ENCODE peak calls at places on chromosome 19, in seven cellular contexts. One of them, this sample, is unnamed.

GRCh38 chr19:14102102-14102696 is 11.6 kb upstream of the SAMD1 start:
- DNase-seq in adrenal gland: no peak
- DNase-seq in right lobe of liver: no peak
- DNase-seq in Peyer's patch: no peak
- DNase-seq in tibial nerve: no peak
- DNase-seq in heart left ventricle: no peak
- DNase-seq in IMR-90: no peak
- DNase-seq in this sample: no peak

GRCh38 chr19:45676851-45677263 is 8.8 kb downstream of the GIPR start:
- DNase-seq in tibial nerve: no peak
- DNase-seq in adrenal gland: peak; percentile 23
- DNase-seq in right lobe of liver: no peak
- DNase-seq in heart left ventricle: no peak
- DNase-seq in Peyer's patch: peak; percentile 71
- DNase-seq in IMR-90: no peak
- DNase-seq in this sample: no peak

GRCh38 chr19:55106591-55106990 is 10.8 kb downstream of the PPP1R12C start:
- DNase-seq in right lobe of liver: peak; percentile 27
- DNase-seq in IMR-90: no peak
- DNase-seq in adrenal gland: no peak
- DNase-seq in Peyer's patch: no peak
- DNase-seq in tibial nerve: no peak
- DNase-seq in heart left ventricle: no peak
- DNase-seq in this sample: no peak

GRCh38 chr19:3389876-3390361 is 23.5 kb downstream of the NFIC start:
- DNase-seq in adrenal gland: peak; percentile 71
- DNase-seq in right lobe of liver: no peak
- DNase-seq in heart left ventricle: peak; percentile 49
- DNase-seq in tibial nerve: no peak
- DNase-seq in Peyer's patch: no peak
- DNase-seq in IMR-90: peak; percentile 39
- DNase-seq in this sample: no peak

GRCh38 chr19:27962260-27962659 is 1250.7 kb downstream of the UQCRFS1 start:
- DNase-seq in heart left ventricle: no peak
- DNase-seq in IMR-90: no peak
- DNase-seq in adrenal gland: no peak
- DNase-seq in right lobe of liver: no peak
- DNase-seq in Peyer's patch: no peak
- DNase-seq in tibial nerve: no peak
- DNase-seq in this sample: no peak

GRCh38 chr19:29587518-29587986 is 18.5 kb upstream of the POP4 start:
- DNase-seq in IMR-90: peak; percentile 38
- DNase-seq in right lobe of liver: no peak
- DNase-seq in heart left ventricle: no peak
- DNase-seq in Peyer's patch: peak; percentile 77
- DNase-seq in adrenal gland: no peak
- DNase-seq in tibial nerve: no peak
- DNase-seq in this sample: no peak

GRCh38 chr19:35757231-35757748 is 461 bp upstream of the HSPB6 start:
- DNase-seq in right lobe of liver: peak; percentile 72
- DNase-seq in Peyer's patch: peak; percentile 78
- DNase-seq in adrenal gland: peak; percentile 88
- DNase-seq in tibial nerve: peak; percentile 84
- DNase-seq in IMR-90: peak; percentile 96
- DNase-seq in heart left ventricle: peak; percentile 92
- DNase-seq in this sample: peak; percentile 91

GRCh38 chr19:44927746-44928145 is 13.3 kb downstream of the APOC1 start:
- DNase-seq in adrenal gland: no peak
- DNase-seq in heart left ventricle: no peak
- DNase-seq in tibial nerve: no peak
- DNase-seq in right lobe of liver: no peak
- DNase-seq in IMR-90: peak; percentile 59
- DNase-seq in Peyer's patch: no peak
- DNase-seq in this sample: no peak

GRCh38 chr19:3249408-3249807 is 24.9 kb downstream of the CELF5 start:
- DNase-seq in right lobe of liver: no peak
- DNase-seq in IMR-90: no peak
- DNase-seq in Peyer's patch: no peak
- DNase-seq in tibial nerve: no peak
- DNase-seq in adrenal gland: no peak
- DNase-seq in heart left ventricle: no peak
- DNase-seq in this sample: peak; percentile 84

GRCh38 chr19:3868770-3869456 is at the start of gene ZFR2:
- DNase-seq in heart left ventricle: no peak
- DNase-seq in adrenal gland: no peak
- DNase-seq in right lobe of liver: no peak
- DNase-seq in tibial nerve: no peak
- DNase-seq in Peyer's patch: no peak
- DNase-seq in IMR-90: no peak
- DNase-seq in this sample: peak; percentile 85

GRCh38 chr19:7869910-7870511 is 4.2 kb downstream of the PRR36 start:
- DNase-seq in IMR-90: peak; percentile 8
- DNase-seq in tibial nerve: no peak
- DNase-seq in heart left ventricle: no peak
- DNase-seq in adrenal gland: peak; percentile 96
- DNase-seq in Peyer's patch: peak; percentile 69
- DNase-seq in right lobe of liver: peak; percentile 66
- DNase-seq in this sample: peak; percentile 74

GRCh38 chr19:51503428-51503827 is 1.8 kb upstream of the SIGLEC12 start:
- DNase-seq in tibial nerve: no peak
- DNase-seq in heart left ventricle: no peak
- DNase-seq in Peyer's patch: no peak
- DNase-seq in adrenal gland: no peak
- DNase-seq in right lobe of liver: no peak
- DNase-seq in IMR-90: no peak
- DNase-seq in this sample: no peak

GRCh38 chr19:36528194-36528920 is at the start of gene ZNF260:
- DNase-seq in heart left ventricle: peak; percentile 98
- DNase-seq in right lobe of liver: peak; percentile 98
- DNase-seq in adrenal gland: peak; percentile 98
- DNase-seq in tibial nerve: peak; percentile 95
- DNase-seq in Peyer's patch: peak; percentile 98
- DNase-seq in IMR-90: peak; percentile 97
- DNase-seq in this sample: peak; percentile 98

GRCh38 chr19:13085673-13086072 is 17.0 kb downstream of the LYL1 start:
- DNase-seq in tibial nerve: no peak
- DNase-seq in right lobe of liver: no peak
- DNase-seq in Peyer's patch: no peak
- DNase-seq in IMR-90: no peak
- DNase-seq in heart left ventricle: no peak
- DNase-seq in adrenal gland: no peak
- DNase-seq in this sample: no peak

GRCh38 chr19:47499863-47500830 is 14.7 kb downstream of the NAPA start:
- DNase-seq in adrenal gland: no peak
- DNase-seq in IMR-90: no peak
- DNase-seq in right lobe of liver: no peak
- DNase-seq in Peyer's patch: no peak
- DNase-seq in tibial nerve: no peak
- DNase-seq in heart left ventricle: no peak
- DNase-seq in this sample: no peak

GRCh38 chr19:19659646-19660245 is 3.7 kb downstream of the ATP13A1 start:
- DNase-seq in tibial nerve: no peak
- DNase-seq in Peyer's patch: no peak
- DNase-seq in heart left ventricle: no peak
- DNase-seq in right lobe of liver: no peak
- DNase-seq in IMR-90: no peak
- DNase-seq in adrenal gland: no peak
- DNase-seq in this sample: no peak

GRCh38 chr19:33796164-33797100 is at the start of gene KCTD15:
- DNase-seq in Peyer's patch: no peak
- DNase-seq in tibial nerve: no peak
- DNase-seq in right lobe of liver: peak; percentile 65
- DNase-seq in adrenal gland: no peak
- DNase-seq in IMR-90: peak; percentile 31
- DNase-seq in heart left ventricle: peak; percentile 43
- DNase-seq in this sample: peak; percentile 43

GRCh38 chr19:33434886-33435705 is 61.6 kb downstream of the CEBPG start:
- DNase-seq in IMR-90: peak; percentile 32
- DNase-seq in adrenal gland: no peak
- DNase-seq in heart left ventricle: no peak
- DNase-seq in Peyer's patch: no peak
- DNase-seq in tibial nerve: no peak
- DNase-seq in right lobe of liver: peak; percentile 51
- DNase-seq in this sample: no peak

GRCh38 chr19:38266070-38266469 is 1.7 kb downstream of the SPINT2 start:
- DNase-seq in adrenal gland: no peak
- DNase-seq in right lobe of liver: no peak
- DNase-seq in IMR-90: no peak
- DNase-seq in Peyer's patch: no peak
- DNase-seq in tibial nerve: no peak
- DNase-seq in heart left ventricle: no peak
- DNase-seq in this sample: no peak

GRCh38 chr19:48608798-48609263 is 2.3 kb downstream of the SPACA4 start:
- DNase-seq in IMR-90: no peak
- DNase-seq in tibial nerve: no peak
- DNase-seq in heart left ventricle: no peak
- DNase-seq in Peyer's patch: peak; percentile 84
- DNase-seq in adrenal gland: no peak
- DNase-seq in right lobe of liver: no peak
- DNase-seq in this sample: no peak

GRCh38 chr19:42198676-42199439 is 18.6 kb downstream of the DEDD2 start:
- DNase-seq in IMR-90: no peak
- DNase-seq in Peyer's patch: peak; percentile 93
- DNase-seq in adrenal gland: no peak
- DNase-seq in heart left ventricle: no peak
- DNase-seq in tibial nerve: no peak
- DNase-seq in right lobe of liver: no peak
- DNase-seq in this sample: no peak

GRCh38 chr19:11485245-11485837 is 4.5 kb upstream of the ELAVL3 start:
- DNase-seq in adrenal gland: no peak
- DNase-seq in heart left ventricle: no peak
- DNase-seq in tibial nerve: no peak
- DNase-seq in right lobe of liver: peak; percentile 93
- DNase-seq in Peyer's patch: no peak
- DNase-seq in IMR-90: no peak
- DNase-seq in this sample: no peak

GRCh38 chr19:52453324-52454094 is at the start of gene ZNF578:
- DNase-seq in adrenal gland: peak; percentile 67
- DNase-seq in tibial nerve: peak; percentile 42
- DNase-seq in IMR-90: peak; percentile 84
- DNase-seq in heart left ventricle: peak; percentile 88
- DNase-seq in Peyer's patch: peak; percentile 72
- DNase-seq in right lobe of liver: peak; percentile 58
- DNase-seq in this sample: peak; percentile 94

GRCh38 chr19:34274284-34274826 is 20.0 kb downstream of the GARRE1 start:
- DNase-seq in adrenal gland: no peak
- DNase-seq in tibial nerve: no peak
- DNase-seq in heart left ventricle: no peak
- DNase-seq in Peyer's patch: no peak
- DNase-seq in right lobe of liver: no peak
- DNase-seq in IMR-90: peak; percentile 26
- DNase-seq in this sample: no peak

GRCh38 chr19:4534836-4535658 is at the start of gene PLIN5:
- DNase-seq in right lobe of liver: peak; percentile 97
- DNase-seq in tibial nerve: peak; percentile 43
- DNase-seq in IMR-90: peak; percentile 26
- DNase-seq in Peyer's patch: peak; percentile 70
- DNase-seq in heart left ventricle: peak; percentile 79
- DNase-seq in adrenal gland: peak; percentile 90
- DNase-seq in this sample: peak; percentile 89

DNA sequence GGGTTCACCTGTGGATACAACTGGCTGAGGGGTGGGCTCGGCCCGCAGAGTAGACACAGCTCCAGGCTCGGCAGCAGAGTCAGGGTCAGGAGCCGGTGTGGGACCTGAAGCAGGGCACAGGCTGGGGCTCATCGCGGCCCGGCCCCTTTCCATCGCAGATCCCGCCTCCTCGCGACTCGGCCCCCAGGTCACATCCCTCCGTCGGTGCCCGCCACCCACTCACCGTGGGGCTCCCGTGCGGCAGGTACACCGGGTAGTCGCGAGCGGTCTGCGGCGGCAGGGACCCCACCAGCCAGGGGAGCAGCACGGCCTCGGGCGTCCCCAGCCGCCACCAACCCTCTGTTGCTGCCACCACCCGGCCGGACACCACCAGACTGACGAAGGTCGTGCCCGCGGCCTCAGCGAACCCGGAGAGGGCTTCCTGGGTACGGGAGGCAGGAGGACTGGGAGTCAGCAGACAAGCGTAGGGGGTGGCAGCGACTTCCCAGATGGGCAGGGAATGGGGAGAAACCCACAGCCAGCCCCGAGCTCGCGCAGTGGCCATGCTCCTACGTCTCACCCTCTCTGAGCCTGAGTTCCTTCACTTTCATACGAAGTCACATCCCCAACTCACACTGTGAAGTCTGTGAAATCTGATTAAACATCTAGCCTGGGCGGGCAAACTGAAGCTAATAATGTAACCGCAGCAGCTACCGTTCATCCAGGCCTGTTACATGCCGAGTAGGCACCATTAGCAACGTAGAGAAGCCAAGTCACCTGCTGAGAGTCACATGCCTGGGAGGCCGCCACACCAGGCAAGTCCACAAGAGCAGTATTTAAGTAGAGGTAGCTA is 3.7 kb downstream of the FUZ start:
- DNase-seq in Peyer's patch: peak; percentile 82
- DNase-seq in IMR-90: no peak
- DNase-seq in right lobe of liver: peak; percentile 84
- DNase-seq in tibial nerve: peak; percentile 47
- DNase-seq in adrenal gland: peak; percentile 82
- DNase-seq in heart left ventricle: peak; percentile 68
- DNase-seq in this sample: peak; percentile 72
- H3K4me3 ChIP-seq in Peyer's patch: peak overlapping the region; percentile 54
- H3K4me3 ChIP-seq in IMR-90: peak overlapping the region; percentile 81
- H3K4me3 ChIP-seq in right lobe of liver: peak overlapping the region; percentile 61
- H3K4me3 ChIP-seq in tibial nerve: peak overlapping the region; percentile 75
- H3K4me3 ChIP-seq in adrenal gland: peak overlapping the region; percentile 77
- H3K4me3 ChIP-seq in heart left ventricle: peak overlapping the region; percentile 99
- H3K4me3 ChIP-seq in this sample: peak overlapping the region; percentile 59

GRCh38 chr19:6736169-6736916 is 1.0 kb downstream of the GPR108 start:
- DNase-seq in IMR-90: peak; percentile 87
- DNase-seq in heart left ventricle: peak; percentile 74
- DNase-seq in Peyer's patch: peak; percentile 91
- DNase-seq in adrenal gland: peak; percentile 87
- DNase-seq in right lobe of liver: peak; percentile 87
- DNase-seq in tibial nerve: peak; percentile 59
- DNase-seq in this sample: peak; percentile 83
- TF ChIP-seq POLR2A in IMR-90: peak; percentile 49
- TF ChIP-seq POLR2A in heart left ventricle: no peak
- TF ChIP-seq POLR2A in Peyer's patch: no peak
- TF ChIP-seq POLR2A in adrenal gland: peak; percentile 79
- TF ChIP-seq POLR2A in right lobe of liver: peak; percentile 25
- TF ChIP-seq POLR2A in tibial nerve: no peak
- TF ChIP-seq POLR2A in this sample: peak; percentile 10

GRCh38 chr19:17579523-17580244 is 24.2 kb downstream of the COLGALT1 start:
- DNase-seq in heart left ventricle: peak; percentile 44
- DNase-seq in right lobe of liver: no peak
- DNase-seq in Peyer's patch: peak; percentile 74
- DNase-seq in tibial nerve: peak; percentile 57
- DNase-seq in IMR-90: peak; percentile 26
- DNase-seq in adrenal gland: no peak
- DNase-seq in this sample: peak; percentile 66
- H3K9me3 ChIP-seq in heart left ventricle: no peaks in the 10 kb centered on the region
- H3K9me3 ChIP-seq in right lobe of liver: no peaks in the 10 kb centered on the region
- H3K9me3 ChIP-seq in Peyer's patch: no peaks in the 10 kb centered on the region
- H3K9me3 ChIP-seq in tibial nerve: no peaks in the 10 kb centered on the region
- H3K9me3 ChIP-seq in IMR-90: no peaks in the 10 kb centered on the region
- H3K9me3 ChIP-seq in adrenal gland: no peaks in the 10 kb centered on the region
- H3K9me3 ChIP-seq in this sample: no peaks in the 10 kb centered on the region

DNA sequence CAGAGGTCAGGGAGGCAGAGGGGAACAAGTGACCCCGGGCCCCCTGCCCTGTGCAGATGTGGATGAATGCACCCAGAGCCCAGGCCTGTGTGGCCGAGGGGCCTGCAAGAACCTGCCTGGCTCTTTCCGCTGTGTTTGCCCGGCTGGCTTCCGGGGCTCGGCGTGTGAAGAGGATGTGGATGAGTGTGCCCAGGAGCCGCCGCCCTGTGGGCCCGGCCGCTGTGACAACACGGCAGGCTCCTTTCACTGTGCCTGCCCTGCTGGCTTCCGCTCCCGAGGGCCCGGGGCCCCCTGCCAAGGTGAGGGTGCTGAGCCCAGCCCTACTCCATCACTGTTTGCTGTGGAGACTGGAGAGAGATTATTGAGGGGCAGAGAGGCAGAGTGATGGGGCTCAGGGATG is 9.9 kb downstream of the LTBP4 start:
- DNase-seq in tibial nerve: no peak
- DNase-seq in heart left ventricle: no peak
- DNase-seq in Peyer's patch: peak; percentile 75
- DNase-seq in adrenal gland: no peak
- DNase-seq in IMR-90: no peak
- DNase-seq in right lobe of liver: no peak
- DNase-seq in this sample: no peak
- H3K4me3 ChIP-seq in tibial nerve: no peak overlapping the region
- H3K4me3 ChIP-seq in heart left ventricle: peak overlapping the region; percentile 57
- H3K4me3 ChIP-seq in Peyer's patch: no peak overlapping the region
- H3K4me3 ChIP-seq in adrenal gland: no peak overlapping the region
- H3K4me3 ChIP-seq in IMR-90: no peak overlapping the region
- H3K4me3 ChIP-seq in right lobe of liver: no peak overlapping the region
- H3K4me3 ChIP-seq in this sample: no peak overlapping the region